ENCODE peak calls at places on chromosomes 11 and 22, in eight cellular contexts. T, Y, C, J, I, M, X and K are unnamed samples.

GRCh38 chr11:107778839-107779517 is 67.1 kb upstream of the SLN start:
- DNase-seq in T (no peak), Y (no peak), C (no peak), J (no peak), I (no peak), M (no peak), X (no peak), K (no peak)

GRCh38 chr22:47839586-47840245 is 1077.3 kb downstream of the TBC1D22A start:
- DNase-seq in T (no peak), Y (no peak), C (no peak), J (no peak), I (no peak), M (no peak), X (no peak), K (peak; percentile 28)

GRCh38 chr11:18958221-18958910 is 19.2 kb upstream of the MRGPRX1 start:
- DNase-seq in T (peak; percentile 5), Y (no peak), C (no peak), J (no peak), I (no peak), M (no peak), X (no peak), K (no peak)

GRCh38 chr22:34931026-34931425 is 134.9 kb upstream of the ISX start:
- DNase-seq in T (no peak), Y (no peak), C (no peak), J (no peak), I (no peak), M (no peak), X (no peak), K (no peak)

GRCh38 chr11:16346975-16347374 is 9.4 kb downstream of the SOX6 start:
- DNase-seq in T (peak; percentile 73), Y (no peak), C (no peak), J (no peak), I (no peak), M (no peak), X (no peak), K (no peak)

GRCh38 chr11:76709259-76709658 is 38.7 kb upstream of the LRRC32 start:
- DNase-seq in T (no peak), Y (no peak), C (no peak), J (no peak), I (no peak), M (no peak), X (no peak), K (no peak)

GRCh38 chr11:101553891-101554292 is 29.9 kb downstream of the TRPC6 start:
- DNase-seq in T (no peak), Y (no peak), C (no peak), J (no peak), I (no peak), M (no peak), X (no peak), K (no peak)

GRCh38 chr11:69364901-69365300 is 70.9 kb downstream of the MYEOV start:
- DNase-seq in T (no peak), Y (no peak), C (no peak), J (no peak), I (no peak), M (no peak), X (no peak), K (no peak)

GRCh38 chr11:101436511-101437142 is 147.2 kb downstream of the TRPC6 start:
- DNase-seq in T (peak; percentile 70), Y (peak; percentile 76), C (no peak), J (peak; percentile 55), I (no peak), M (no peak), X (no peak), K (peak; percentile 68)

GRCh38 chr11:121328967-121329653 is 36.5 kb downstream of the SC5D start:
- DNase-seq in T (no peak), Y (no peak), C (no peak), J (no peak), I (no peak), M (no peak), X (no peak), K (no peak)

GRCh38 chr11:126411971-126412381 is 56.5 kb downstream of the ST3GAL4 start:
- DNase-seq in T (no peak), Y (no peak), C (no peak), J (no peak), I (no peak), M (peak; percentile 48), X (peak; percentile 38), K (no peak)
- TF ChIP-seq CTCF in T (peak; percentile 1), Y (peak; percentile 44), C (peak; percentile 37), J (no peak), I (no peak), M (no peak), X (no peak), K (peak; percentile 11)

GRCh38 chr11:113161671-113162589 is 152.5 kb upstream of the TTC12 start:
- DNase-seq in T (no peak), Y (no peak), C (no peak), J (peak; percentile 40), I (no peak), M (no peak), X (no peak), K (no peak)

GRCh38 chr11:113159967-113160621 is 154.3 kb upstream of the TTC12 start:
- DNase-seq in T (no peak), Y (peak; percentile 39), C (no peak), J (no peak), I (no peak), M (no peak), X (no peak), K (no peak)

GRCh38 chr11:113160652-113161051 is 153.7 kb upstream of the TTC12 start:
- DNase-seq in T (no peak), Y (no peak), C (no peak), J (no peak), I (no peak), M (no peak), X (no peak), K (no peak)

GRCh38 chr11:113163291-113164030 is 150.9 kb upstream of the TTC12 start:
- DNase-seq in T (no peak), Y (no peak), C (no peak), J (no peak), I (no peak), M (no peak), X (no peak), K (no peak)

GRCh38 chr11:113162590-113162961 is 151.8 kb upstream of the TTC12 start:
- DNase-seq in T (no peak), Y (no peak), C (no peak), J (peak; percentile 50), I (no peak), M (no peak), X (no peak), K (no peak)
- TF ChIP-seq CTCF in T (no peak), Y (peak; percentile 32), C (peak; percentile 64), J (no peak), I (no peak), M (no peak), X (peak; percentile 20), K (no peak)

GRCh38 chr22:27401321-27401720 is 400.2 kb downstream of the MN1 start:
- DNase-seq in T (no peak), Y (no peak), C (no peak), J (no peak), I (peak; percentile 28), M (no peak), X (no peak), K (no peak)

GRCh38 chr22:27397948-27398330 is 403.6 kb downstream of the MN1 start:
- DNase-seq in T (no peak), Y (no peak), C (no peak), J (peak; percentile 30), I (no peak), M (peak; percentile 67), X (peak; percentile 87), K (no peak)

GRCh38 chr22:27397036-27397947 is 404.3 kb downstream of the MN1 start:
- DNase-seq in T (no peak), Y (no peak), C (no peak), J (no peak), I (no peak), M (no peak), X (no peak), K (no peak)

GRCh38 chr22:27400811-27401210 is 400.7 kb downstream of the MN1 start:
- DNase-seq in T (no peak), Y (no peak), C (no peak), J (no peak), I (no peak), M (no peak), X (no peak), K (no peak)

GRCh38 chr22:27399161-27399560 is 402.4 kb downstream of the MN1 start:
- DNase-seq in T (no peak), Y (no peak), C (no peak), J (no peak), I (no peak), M (no peak), X (no peak), K (no peak)
- TF ChIP-seq CTCF in T (no peak), Y (no peak), C (no peak), J (no peak), I (no peak), M (no peak), X (no peak), K (no peak)

DNA sequence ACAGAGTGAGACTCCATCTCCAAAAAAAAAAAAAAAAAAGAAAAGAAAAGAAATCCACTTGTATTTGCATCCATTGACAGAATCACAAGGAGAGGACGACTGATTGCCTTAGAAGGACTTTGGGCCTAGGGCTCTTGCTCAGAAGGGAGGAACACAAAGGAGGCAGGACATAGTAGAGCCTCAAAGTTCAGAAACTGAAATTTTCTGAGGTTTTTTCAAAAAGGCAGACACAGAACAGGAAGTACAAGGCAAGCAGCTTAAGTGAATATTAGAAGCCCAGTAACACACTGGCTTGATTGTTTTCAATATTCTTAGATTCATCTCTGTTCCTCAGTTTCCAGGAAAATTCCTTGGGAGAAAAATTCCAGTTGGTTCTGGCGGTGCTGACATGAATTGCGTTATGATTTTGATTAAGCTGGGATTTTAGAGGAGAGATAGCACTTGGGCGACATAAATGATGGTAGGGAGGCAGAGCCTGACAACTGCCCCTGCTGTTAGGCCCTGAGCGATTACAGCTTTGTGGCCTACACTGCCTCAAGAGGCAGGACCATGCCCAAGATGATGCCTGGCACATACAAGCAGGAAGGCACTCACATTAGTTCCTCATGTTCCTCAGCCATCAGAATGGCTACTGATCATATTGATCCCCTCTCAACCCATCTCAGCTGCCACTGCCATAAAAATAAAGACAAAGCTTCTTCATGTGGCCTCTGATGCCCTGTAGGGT is 15.3 kb downstream of the CLPB start:
- DNase-seq in T (no peak), Y (no peak), C (no peak), J (no peak), I (no peak), M (no peak), X (no peak), K (no peak)
- TF ChIP-seq CTCF in T (no peak), Y (no peak), C (no peak), J (no peak), I (no peak), M (no peak), X (no peak), K (no peak)

GRCh38 chr22:32206774-32207758 is 2.2 kb upstream of the RFPL2 start:
- DNase-seq in T (peak; percentile 49), Y (peak; percentile 46), C (no peak), J (peak; percentile 51), I (no peak), M (no peak), X (no peak), K (peak; percentile 22)
- TF ChIP-seq CTCF in T (peak; percentile 71), Y (peak; percentile 60), C (peak; percentile 50), J (peak; percentile 42), I (peak; percentile 52), M (peak; percentile 13), X (peak; percentile 27), K (peak; percentile 51)